ENCODE peak calls at places on chromosomes 3 and 15, in seven cellular contexts. One of them, this sample, is unnamed.

GRCh38 chr3:66239513-66240135 is 18.8 kb downstream of the SLC25A26 start:
- DNase-seq in pancreas: no peak
- DNase-seq in fibroblast of pulmonary artery: no peak
- DNase-seq in tibial artery: no peak
- DNase-seq in Peyer's patch: no peak
- DNase-seq in lower lobe of right lung: no peak
- DNase-seq in esophagus squamous epithelium: no peak
- DNase-seq in this sample: no peak

GRCh38 chr15:99427668-99428361 is 138.0 kb upstream of the MEF2A start:
- DNase-seq in pancreas: peak; percentile 26
- DNase-seq in fibroblast of pulmonary artery: no peak
- DNase-seq in tibial artery: peak; percentile 59
- DNase-seq in Peyer's patch: no peak
- DNase-seq in lower lobe of right lung: no peak
- DNase-seq in esophagus squamous epithelium: no peak
- DNase-seq in this sample: peak; percentile 4

GRCh38 chr3:175558261-175558660 is 699.1 kb downstream of the NAALADL2 start:
- DNase-seq in pancreas: no peak
- DNase-seq in fibroblast of pulmonary artery: no peak
- DNase-seq in tibial artery: no peak
- DNase-seq in Peyer's patch: no peak
- DNase-seq in lower lobe of right lung: no peak
- DNase-seq in esophagus squamous epithelium: no peak
- DNase-seq in this sample: no peak

GRCh38 chr3:53238051-53238850 is 17.6 kb downstream of the TKT start:
- DNase-seq in pancreas: no peak
- DNase-seq in fibroblast of pulmonary artery: peak; percentile 93
- DNase-seq in tibial artery: no peak
- DNase-seq in Peyer's patch: no peak
- DNase-seq in lower lobe of right lung: no peak
- DNase-seq in esophagus squamous epithelium: no peak
- DNase-seq in this sample: no peak

GRCh38 chr3:32780735-32781210 is 37.0 kb upstream of the TRIM71 start:
- DNase-seq in pancreas: peak; percentile 58
- DNase-seq in fibroblast of pulmonary artery: peak; percentile 43
- DNase-seq in tibial artery: no peak
- DNase-seq in Peyer's patch: peak; percentile 15
- DNase-seq in lower lobe of right lung: peak; percentile 78
- DNase-seq in esophagus squamous epithelium: no peak
- DNase-seq in this sample: peak; percentile 83

GRCh38 chr15:65365229-65365628 is 12.6 kb downstream of the IGDCC3 start:
- DNase-seq in pancreas: no peak
- DNase-seq in fibroblast of pulmonary artery: no peak
- DNase-seq in tibial artery: no peak
- DNase-seq in Peyer's patch: no peak
- DNase-seq in lower lobe of right lung: no peak
- DNase-seq in esophagus squamous epithelium: no peak
- DNase-seq in this sample: peak; percentile 4

GRCh38 chr15:61314443-61314842 is 85.3 kb upstream of the RORA start:
- DNase-seq in pancreas: no peak
- DNase-seq in fibroblast of pulmonary artery: no peak
- DNase-seq in tibial artery: no peak
- DNase-seq in Peyer's patch: no peak
- DNase-seq in lower lobe of right lung: no peak
- DNase-seq in esophagus squamous epithelium: no peak
- DNase-seq in this sample: no peak

GRCh38 chr3:58173670-58174472 is 36.9 kb downstream of the DNASE1L3 start:
- DNase-seq in pancreas: peak; percentile 85
- DNase-seq in fibroblast of pulmonary artery: peak; percentile 30
- DNase-seq in tibial artery: no peak
- DNase-seq in Peyer's patch: peak; percentile 42
- DNase-seq in lower lobe of right lung: no peak
- DNase-seq in esophagus squamous epithelium: no peak
- DNase-seq in this sample: peak; percentile 60

GRCh38 chr3:33624756-33625155 is 93.3 kb downstream of the CLASP2 start:
- DNase-seq in pancreas: no peak
- DNase-seq in fibroblast of pulmonary artery: peak; percentile 54
- DNase-seq in tibial artery: no peak
- DNase-seq in Peyer's patch: no peak
- DNase-seq in lower lobe of right lung: no peak
- DNase-seq in esophagus squamous epithelium: no peak
- DNase-seq in this sample: no peak

GRCh38 chr3:74470313-74470712 is 144.1 kb downstream of the CNTN3 start:
- DNase-seq in pancreas: no peak
- DNase-seq in fibroblast of pulmonary artery: no peak
- DNase-seq in tibial artery: no peak
- DNase-seq in Peyer's patch: no peak
- DNase-seq in lower lobe of right lung: no peak
- DNase-seq in esophagus squamous epithelium: no peak
- DNase-seq in this sample: no peak

GRCh38 chr15:67100808-67101581 is 35.6 kb downstream of the SMAD3 start:
- DNase-seq in pancreas: no peak
- DNase-seq in fibroblast of pulmonary artery: no peak
- DNase-seq in tibial artery: no peak
- DNase-seq in Peyer's patch: peak; percentile 45
- DNase-seq in lower lobe of right lung: no peak
- DNase-seq in esophagus squamous epithelium: no peak
- DNase-seq in this sample: no peak

GRCh38 chr3:169071003-169071402 is 592.5 kb downstream of the MECOM start:
- DNase-seq in pancreas: no peak
- DNase-seq in fibroblast of pulmonary artery: no peak
- DNase-seq in tibial artery: no peak
- DNase-seq in Peyer's patch: no peak
- DNase-seq in lower lobe of right lung: no peak
- DNase-seq in esophagus squamous epithelium: no peak
- DNase-seq in this sample: no peak

GRCh38 chr15:79406191-79406590 is 25.9 kb upstream of the MINAR1 start:
- DNase-seq in pancreas: no peak
- DNase-seq in fibroblast of pulmonary artery: no peak
- DNase-seq in tibial artery: no peak
- DNase-seq in Peyer's patch: no peak
- DNase-seq in lower lobe of right lung: no peak
- DNase-seq in esophagus squamous epithelium: no peak
- DNase-seq in this sample: no peak

GRCh38 chr15:34993877-34994276 is 5.8 kb upstream of the ZNF770 start:
- DNase-seq in pancreas: no peak
- DNase-seq in fibroblast of pulmonary artery: no peak
- DNase-seq in tibial artery: no peak
- DNase-seq in Peyer's patch: no peak
- DNase-seq in lower lobe of right lung: no peak
- DNase-seq in esophagus squamous epithelium: no peak
- DNase-seq in this sample: no peak

GRCh38 chr15:28021281-28022039 is 77.7 kb downstream of the OCA2 start:
- DNase-seq in pancreas: peak; percentile 89
- DNase-seq in fibroblast of pulmonary artery: peak; percentile 34
- DNase-seq in tibial artery: no peak
- DNase-seq in Peyer's patch: no peak
- DNase-seq in lower lobe of right lung: peak; percentile 72
- DNase-seq in esophagus squamous epithelium: no peak
- DNase-seq in this sample: no peak

GRCh38 chr15:101320501-101321052 is 25.5 kb upstream of the SNRPA1 start:
- DNase-seq in pancreas: no peak
- DNase-seq in fibroblast of pulmonary artery: peak; percentile 57
- DNase-seq in tibial artery: no peak
- DNase-seq in Peyer's patch: no peak
- DNase-seq in lower lobe of right lung: peak; percentile 84
- DNase-seq in esophagus squamous epithelium: no peak
- DNase-seq in this sample: no peak
- TF ChIP-seq CTCF in pancreas: no peak
- TF ChIP-seq CTCF in fibroblast of pulmonary artery: peak; percentile 17
- TF ChIP-seq CTCF in tibial artery: no peak
- TF ChIP-seq CTCF in Peyer's patch: peak; percentile 27
- TF ChIP-seq CTCF in lower lobe of right lung: peak; percentile 48
- TF ChIP-seq CTCF in esophagus squamous epithelium: no peak
- TF ChIP-seq CTCF in this sample: no peak

GRCh38 chr15:100918690-100919480 is at the start of gene LRRK1:
- DNase-seq in pancreas: peak; percentile 79
- DNase-seq in fibroblast of pulmonary artery: peak; percentile 41
- DNase-seq in tibial artery: peak; percentile 71
- DNase-seq in Peyer's patch: peak; percentile 53
- DNase-seq in lower lobe of right lung: peak; percentile 77
- DNase-seq in esophagus squamous epithelium: no peak
- DNase-seq in this sample: peak; percentile 34

GRCh38 chr15:100918034-100918689 is 995 bp upstream of the LRRK1 start:
- DNase-seq in pancreas: peak; percentile 93
- DNase-seq in fibroblast of pulmonary artery: peak; percentile 77
- DNase-seq in tibial artery: peak; percentile 86
- DNase-seq in Peyer's patch: peak; percentile 74
- DNase-seq in lower lobe of right lung: peak; percentile 92
- DNase-seq in esophagus squamous epithelium: no peak
- DNase-seq in this sample: peak; percentile 89

GRCh38 chr15:100911086-100911485 is 8.1 kb upstream of the LRRK1 start:
- DNase-seq in pancreas: no peak
- DNase-seq in fibroblast of pulmonary artery: no peak
- DNase-seq in tibial artery: no peak
- DNase-seq in Peyer's patch: no peak
- DNase-seq in lower lobe of right lung: no peak
- DNase-seq in esophagus squamous epithelium: no peak
- DNase-seq in this sample: no peak

GRCh38 chr15:100913961-100914360 is 5.2 kb upstream of the LRRK1 start:
- DNase-seq in pancreas: no peak
- DNase-seq in fibroblast of pulmonary artery: no peak
- DNase-seq in tibial artery: peak; percentile 16
- DNase-seq in Peyer's patch: no peak
- DNase-seq in lower lobe of right lung: no peak
- DNase-seq in esophagus squamous epithelium: no peak
- DNase-seq in this sample: no peak

DNA sequence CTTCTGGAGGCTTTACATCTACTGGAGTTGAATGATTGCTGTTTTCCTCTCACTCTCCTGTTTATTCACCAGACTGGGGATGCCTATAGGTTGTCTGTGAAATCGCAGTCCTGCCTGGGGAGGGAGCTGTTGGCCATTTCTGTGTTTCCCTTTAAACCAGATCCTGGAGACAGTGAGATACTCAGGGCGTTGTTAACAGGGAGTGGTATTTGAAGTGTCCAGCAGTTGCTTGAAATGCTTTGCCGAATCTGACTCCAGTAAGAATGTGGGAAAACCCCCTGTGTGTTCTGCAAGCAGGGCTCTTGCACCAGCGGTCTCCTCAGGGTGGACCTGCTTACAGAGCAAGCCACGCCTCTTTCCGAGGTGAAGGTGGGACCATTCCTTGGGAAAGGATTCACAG is 4.3 kb upstream of the LRRK1 start:
- DNase-seq in pancreas: no peak
- DNase-seq in fibroblast of pulmonary artery: peak; percentile 32
- DNase-seq in tibial artery: peak; percentile 35
- DNase-seq in Peyer's patch: no peak
- DNase-seq in lower lobe of right lung: no peak
- DNase-seq in esophagus squamous epithelium: no peak
- DNase-seq in this sample: no peak
- TF ChIP-seq CTCF in pancreas: no peak
- TF ChIP-seq CTCF in fibroblast of pulmonary artery: no peak
- TF ChIP-seq CTCF in tibial artery: no peak
- TF ChIP-seq CTCF in Peyer's patch: no peak
- TF ChIP-seq CTCF in lower lobe of right lung: peak; percentile 27
- TF ChIP-seq CTCF in esophagus squamous epithelium: no peak
- TF ChIP-seq CTCF in this sample: no peak

GRCh38 chr15:26177816-26178215 is 314.7 kb upstream of the ATP10A start:
- DNase-seq in pancreas: no peak
- DNase-seq in fibroblast of pulmonary artery: no peak
- DNase-seq in tibial artery: no peak
- DNase-seq in Peyer's patch: no peak
- DNase-seq in lower lobe of right lung: no peak
- DNase-seq in esophagus squamous epithelium: no peak
- DNase-seq in this sample: no peak

GRCh38 chr15:26176831-26177230 is 313.7 kb upstream of the ATP10A start:
- DNase-seq in pancreas: no peak
- DNase-seq in fibroblast of pulmonary artery: no peak
- DNase-seq in tibial artery: no peak
- DNase-seq in Peyer's patch: no peak
- DNase-seq in lower lobe of right lung: no peak
- DNase-seq in esophagus squamous epithelium: no peak
- DNase-seq in this sample: no peak

GRCh38 chr15:26178821-26179220 is 315.7 kb upstream of the ATP10A start:
- DNase-seq in pancreas: no peak
- DNase-seq in fibroblast of pulmonary artery: no peak
- DNase-seq in tibial artery: no peak
- DNase-seq in Peyer's patch: no peak
- DNase-seq in lower lobe of right lung: no peak
- DNase-seq in esophagus squamous epithelium: no peak
- DNase-seq in this sample: no peak

DNA sequence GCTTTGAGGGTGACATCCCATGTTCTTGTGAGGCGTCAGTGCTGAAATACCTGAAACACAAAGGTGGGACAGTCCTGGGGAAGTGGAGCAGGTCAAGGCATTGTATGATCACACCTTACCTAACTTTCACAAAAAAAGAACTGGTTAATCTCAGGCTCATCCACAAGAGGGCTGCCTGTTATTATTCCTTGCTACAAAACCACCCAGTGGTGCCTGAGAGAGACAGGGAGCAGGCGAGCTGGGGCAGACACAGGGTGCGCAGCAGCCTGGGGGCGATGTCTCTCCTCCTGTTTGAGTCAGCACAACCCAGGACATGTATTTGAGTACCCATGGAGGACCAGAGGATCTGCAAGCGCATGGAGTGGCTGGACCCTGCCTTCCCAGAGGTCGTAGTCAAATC is 316.8 kb upstream of the ATP10A start:
- DNase-seq in pancreas: no peak
- DNase-seq in fibroblast of pulmonary artery: no peak
- DNase-seq in tibial artery: no peak
- DNase-seq in Peyer's patch: no peak
- DNase-seq in lower lobe of right lung: no peak
- DNase-seq in esophagus squamous epithelium: no peak
- DNase-seq in this sample: peak; percentile 35
- TF ChIP-seq CTCF in pancreas: no peak
- TF ChIP-seq CTCF in fibroblast of pulmonary artery: no peak
- TF ChIP-seq CTCF in tibial artery: no peak
- TF ChIP-seq CTCF in Peyer's patch: no peak
- TF ChIP-seq CTCF in lower lobe of right lung: no peak
- TF ChIP-seq CTCF in esophagus squamous epithelium: no peak
- TF ChIP-seq CTCF in this sample: peak; percentile 35

DNA sequence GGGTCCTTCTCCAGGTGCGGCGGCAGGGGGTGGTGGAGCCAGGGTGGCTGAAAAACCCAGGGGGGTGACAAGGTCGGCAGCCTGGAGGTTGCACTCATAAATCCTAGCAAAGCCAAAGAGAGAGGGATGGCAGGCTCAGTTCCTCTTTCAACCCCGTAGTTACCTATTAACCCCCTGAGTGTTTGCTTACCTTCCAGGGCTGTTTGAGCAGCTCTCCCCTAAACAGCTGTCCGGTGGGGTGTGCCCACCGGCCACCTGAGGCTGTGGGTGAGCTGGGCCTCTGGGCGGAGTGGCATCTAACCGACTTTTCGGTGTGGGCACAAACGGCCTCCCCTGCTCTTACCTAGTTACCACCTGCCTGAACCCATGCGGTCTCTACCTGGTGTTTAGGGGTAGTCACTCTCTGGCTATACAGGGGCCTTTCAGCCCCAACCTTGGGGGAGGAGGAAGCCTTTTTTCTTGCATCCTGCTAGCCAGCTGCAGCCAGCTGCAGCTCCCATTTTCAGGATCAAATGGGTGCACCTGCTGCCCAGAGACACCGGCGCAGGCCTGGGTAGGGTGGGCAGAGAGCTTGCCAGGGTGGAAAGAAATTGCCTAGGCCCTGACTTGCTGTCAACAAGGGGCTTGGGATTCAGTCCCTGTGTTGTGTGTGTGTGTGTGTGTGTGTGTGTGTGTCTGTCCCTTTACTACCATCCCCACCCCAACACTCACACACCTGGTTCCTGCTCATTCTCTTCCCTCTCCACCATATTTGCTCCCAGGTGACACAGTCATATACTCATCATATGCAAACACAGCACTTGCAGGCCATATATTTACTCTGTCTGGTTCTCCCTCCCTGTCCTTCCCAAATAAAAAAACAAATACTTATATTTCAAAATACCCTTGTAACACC is 3.7 kb downstream of the DLL4 start:
- DNase-seq in pancreas: peak; percentile 36
- DNase-seq in fibroblast of pulmonary artery: no peak
- DNase-seq in tibial artery: no peak
- DNase-seq in Peyer's patch: no peak
- DNase-seq in lower lobe of right lung: no peak
- DNase-seq in esophagus squamous epithelium: no peak
- DNase-seq in this sample: no peak
- TF ChIP-seq CTCF in pancreas: no peak
- TF ChIP-seq CTCF in fibroblast of pulmonary artery: no peak
- TF ChIP-seq CTCF in tibial artery: no peak
- TF ChIP-seq CTCF in Peyer's patch: no peak
- TF ChIP-seq CTCF in lower lobe of right lung: no peak
- TF ChIP-seq CTCF in esophagus squamous epithelium: no peak
- TF ChIP-seq CTCF in this sample: no peak